ENCODE peak calls at places on chromosomes 4 and X, in nine cellular contexts. R is OCI-LY7, F is neural progenitor cell, T is HCT116, O is GM23338, S is PC-3, W is GM23248, P is MM.1S, V is SK-N-SH. Y is an unnamed sample.

GRCh38 chr4:174156239-174156826 is 127.1 kb downstream of the FBXO8 start:
- DNase-seq in W (peak), S (peak), R (peak), T (peak), V (peak), O (peak), F (peak), P (peak), Y (peak)

GRCh38 chrX:43703211-43703791 is 47.2 kb downstream of the MAOA start:
- DNase-seq in S (peak), O (no peak), V (no peak), W (peak), T (no peak), F (no peak), P (no peak), R (no peak), Y (peak)

GRCh38 chr4:19026281-19026680 is 1004.7 kb upstream of the LCORL start:
- DNase-seq in T (no peak), S (no peak), F (no peak), R (no peak), P (no peak), O (no peak), V (no peak), W (peak), Y (no peak)

GRCh38 chr4:69470561-69470960 is 25.1 kb downstream of the UGT2B4 start:
- DNase-seq in S (no peak), T (no peak), V (peak), W (no peak), F (no peak), R (no peak), O (peak), P (no peak), Y (no peak)

GRCh38 chrX:13373807-13374187 is 53.9 kb upstream of the ATXN3L start:
- DNase-seq in S (no peak), O (no peak), V (no peak), W (peak), P (no peak), R (no peak), T (no peak), F (no peak), Y (peak)

GRCh38 chr4:82639947-82640346 is 78.2 kb upstream of the TMEM150C start:
- DNase-seq in F (no peak), V (no peak), W (no peak), S (no peak), R (no peak), P (no peak), O (no peak), T (no peak), Y (no peak)

GRCh38 chr4:76305971-76306881 is at the start of gene STBD1:
- DNase-seq in P (peak), W (peak), R (no peak), O (peak), V (peak), F (peak), T (peak), S (peak), Y (peak)

GRCh38 chr4:25865586-25865985 is 2.8 kb upstream of the SEL1L3 start:
- DNase-seq in P (peak), R (peak), O (peak), S (peak), F (no peak), W (peak), T (peak), V (no peak), Y (peak)

GRCh38 chr4:96103086-96103485 is 263.2 kb downstream of the PDHA2 start:
- DNase-seq in R (no peak), O (no peak), S (no peak), F (no peak), V (no peak), W (no peak), P (no peak), T (no peak), Y (no peak)

GRCh38 chr4:96099031-96099430 is 259.1 kb downstream of the PDHA2 start:
- DNase-seq in W (no peak), R (no peak), O (no peak), S (no peak), T (no peak), P (no peak), V (no peak), F (no peak), Y (no peak)

GRCh38 chr4:96097040-96097607 is 257.2 kb downstream of the PDHA2 start:
- DNase-seq in W (no peak), F (peak), R (no peak), O (peak), T (no peak), V (no peak), P (no peak), S (no peak), Y (no peak)

GRCh38 chr4:96097693-96098092 is 257.8 kb downstream of the PDHA2 start:
- DNase-seq in W (no peak), F (no peak), R (no peak), P (no peak), S (no peak), V (no peak), T (no peak), O (no peak), Y (no peak)

GRCh38 chr4:96102541-96103018 is 262.7 kb downstream of the PDHA2 start:
- DNase-seq in W (no peak), T (no peak), S (peak), V (no peak), F (no peak), O (no peak), R (no peak), P (no peak), Y (no peak)
- TF ChIP-seq EZH2phosphoT487 in W (no peak), T (no peak), S (no peak), V (no peak), F (no peak), O (no peak), R (no peak), P (no peak), Y (no peak)

GRCh38 chrX:38986586-38986985 is 185.3 kb downstream of the MID1IP1 start:
- DNase-seq in P (no peak), R (no peak), V (no peak), T (no peak), S (no peak), W (no peak), O (peak), F (no peak), Y (no peak)

GRCh38 chrX:38985945-38986344 is 184.7 kb downstream of the MID1IP1 start:
- DNase-seq in O (no peak), R (no peak), P (no peak), F (no peak), W (no peak), V (no peak), T (no peak), S (no peak), Y (no peak)

GRCh38 chrX:38985375-38985774 is 184.1 kb downstream of the MID1IP1 start:
- DNase-seq in O (peak), R (peak), P (peak), S (peak), T (no peak), F (no peak), W (peak), V (peak), Y (no peak)

GRCh38 chrX:38988301-38988700 is 187.0 kb downstream of the MID1IP1 start:
- DNase-seq in F (no peak), W (no peak), P (no peak), V (no peak), R (no peak), O (no peak), S (no peak), T (no peak), Y (no peak)

DNA sequence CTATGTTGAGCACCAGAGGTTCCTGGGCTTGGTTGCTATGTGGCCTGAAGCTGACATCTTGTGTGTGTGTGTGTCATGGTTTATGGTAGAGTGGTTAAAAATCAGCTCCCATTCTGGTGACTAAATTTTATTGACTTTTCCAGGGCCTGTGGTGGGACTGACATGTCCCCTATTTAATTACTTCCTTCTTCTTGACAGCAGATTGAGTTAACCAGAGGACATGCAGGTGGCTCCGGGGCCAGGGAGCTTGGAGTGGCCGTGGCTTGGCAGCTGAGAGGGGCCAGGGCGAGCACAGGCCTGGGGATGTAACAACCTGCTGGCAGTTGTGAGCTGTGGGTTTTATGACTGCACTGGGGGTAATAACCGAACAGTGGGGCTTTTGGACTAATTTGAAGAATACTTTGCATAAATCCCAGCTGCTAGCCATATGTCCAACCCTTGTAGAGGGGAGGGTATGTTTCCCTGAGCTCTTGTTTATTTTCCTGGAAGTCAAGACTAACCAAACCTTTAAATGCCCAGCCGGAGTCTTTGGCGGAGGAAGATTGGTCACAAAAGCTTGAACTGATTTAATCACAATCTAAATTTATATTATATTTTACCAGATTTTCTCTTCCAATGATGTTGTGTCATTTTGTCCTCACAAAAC is 186.0 kb downstream of the MID1IP1 start:
- DNase-seq in P (no peak), F (no peak), T (no peak), S (peak), O (no peak), V (peak), R (no peak), W (no peak), Y (no peak)
- TF ChIP-seq EZH2phosphoT487 in P (no peak), F (no peak), T (no peak), S (no peak), O (no peak), V (no peak), R (no peak), W (no peak), Y (no peak)

GRCh38 chrX:145843196-145843595 is 25.6 kb downstream of the SLITRK2 start:
- DNase-seq in V (no peak), O (peak), F (no peak), P (no peak), S (no peak), W (no peak), T (no peak), R (no peak), Y (no peak)
- TF ChIP-seq EZH2phosphoT487 in V (no peak), O (no peak), F (no peak), P (no peak), S (no peak), W (no peak), T (no peak), R (no peak), Y (no peak)

GRCh38 chr4:39469429-39470077 is 10.7 kb downstream of the LIAS start:
- DNase-seq in V (peak), W (peak), P (peak), T (peak), O (peak), R (peak), F (peak), S (peak), Y (peak)

GRCh38 chr4:39467470-39467869 is 8.6 kb downstream of the LIAS start:
- DNase-seq in S (no peak), R (no peak), W (no peak), P (no peak), O (no peak), T (no peak), F (no peak), V (no peak), Y (no peak)

GRCh38 chr4:39470402-39470801 is 11.5 kb downstream of the LIAS start:
- DNase-seq in P (no peak), S (no peak), O (no peak), V (no peak), T (no peak), W (no peak), R (no peak), F (no peak), Y (no peak)

GRCh38 chr4:39466747-39467146 is 7.9 kb downstream of the LIAS start:
- DNase-seq in R (no peak), W (peak), O (no peak), V (no peak), P (no peak), S (peak), T (no peak), F (no peak), Y (no peak)

DNA sequence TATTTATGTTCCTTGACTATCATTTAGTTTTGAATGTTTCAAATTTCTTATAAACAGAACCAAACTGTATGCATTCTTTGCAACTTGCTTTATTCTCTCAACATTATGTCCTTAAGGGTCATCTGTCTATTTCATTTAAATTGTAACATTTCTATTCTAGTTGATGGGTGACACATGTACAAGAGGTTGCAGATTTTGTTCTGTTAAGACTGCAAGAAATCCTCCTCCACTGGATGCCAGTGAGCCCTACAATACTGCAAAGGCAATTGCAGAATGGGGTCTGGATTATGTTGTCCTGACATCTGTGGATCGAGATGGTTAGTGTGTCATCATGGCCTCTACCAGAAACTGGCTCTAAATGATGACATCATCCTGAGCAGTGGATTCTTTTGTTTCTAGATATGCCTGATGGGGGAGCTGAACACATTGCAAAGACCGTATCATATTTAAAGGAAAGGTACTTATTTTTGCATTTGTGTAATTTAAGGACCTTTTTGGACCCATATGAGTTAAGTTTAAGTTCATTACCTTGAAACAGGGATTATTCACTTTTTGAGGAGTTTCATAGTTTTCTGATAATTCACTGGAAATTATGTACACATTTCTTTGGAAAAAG is 6.1 kb downstream of the LIAS start:
- DNase-seq in V (peak), F (no peak), R (no peak), P (no peak), W (peak), S (peak), O (no peak), T (peak), Y (peak)
- TF ChIP-seq EZH2phosphoT487 in V (no peak), F (no peak), R (no peak), P (no peak), W (no peak), S (no peak), O (no peak), T (no peak), Y (no peak)

DNA sequence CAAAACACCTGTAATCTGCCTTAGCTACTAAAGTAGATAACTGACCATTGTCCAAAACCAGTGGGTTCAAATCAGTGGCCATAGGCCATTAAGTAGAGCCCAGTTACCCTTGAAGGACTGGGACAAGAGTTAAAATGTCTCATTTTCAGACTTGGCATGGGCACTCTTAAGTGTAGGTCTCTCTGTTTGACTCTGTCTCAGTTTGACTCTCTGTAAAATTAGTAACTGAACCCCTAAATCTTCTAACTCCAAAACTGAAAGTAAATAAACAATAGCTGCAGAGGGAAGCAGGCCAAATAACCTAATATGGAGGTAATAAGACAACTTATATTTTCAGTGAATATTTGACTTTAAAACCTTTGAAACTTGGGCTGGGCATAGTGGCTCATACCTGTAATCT is 89.1 kb downstream of the SLC16A2 start:
- DNase-seq in T (no peak), W (no peak), F (no peak), S (no peak), P (no peak), V (no peak), R (no peak), O (no peak), Y (no peak)
- TF ChIP-seq EZH2phosphoT487 in T (no peak), W (no peak), F (no peak), S (no peak), P (no peak), V (no peak), R (no peak), O (no peak), Y (no peak)

GRCh38 chrX:119512145-119512800 is 44.0 kb downstream of the SLC25A5 start:
- DNase-seq in V (peak), F (peak), T (peak), W (peak), P (peak), R (peak), S (peak), O (peak), Y (peak)
- TF ChIP-seq EZH2phosphoT487 in V (no peak), F (no peak), T (no peak), W (no peak), P (no peak), R (no peak), S (no peak), O (no peak), Y (no peak)

DNA sequence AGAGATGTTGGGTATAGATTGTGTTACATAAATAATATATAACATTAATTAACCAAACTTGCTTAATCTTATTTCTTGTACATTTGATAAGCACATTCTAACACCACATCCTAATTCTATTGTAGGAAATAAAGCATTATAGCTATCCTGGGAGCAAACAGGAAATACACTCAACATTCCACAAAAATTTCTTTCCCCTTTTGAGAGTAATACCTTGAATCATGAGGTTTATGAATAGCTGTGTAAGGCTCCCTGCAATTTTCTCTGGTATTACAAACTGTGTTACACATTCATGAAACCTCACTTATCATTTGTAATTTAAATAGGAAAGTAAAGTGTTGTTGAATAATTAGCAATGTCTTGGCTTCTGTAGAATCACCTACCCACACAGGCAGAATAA is 95.1 kb downstream of the TMEM47 start:
- DNase-seq in R (no peak), S (no peak), W (peak), P (no peak), O (no peak), F (no peak), T (no peak), V (no peak), Y (no peak)
- TF ChIP-seq EZH2phosphoT487 in R (no peak), S (no peak), W (no peak), P (no peak), O (no peak), F (no peak), T (no peak), V (no peak), Y (no peak)